ENCODE peak calls at places on chromosomes 11 and 22, in seven cellular contexts. M is left ventricle myocardium inferior, A is ovary, L is NB4, Z is BJ, E is natural killer cell, H is MCF 10A. P is an unnamed sample.

GRCh38 chr11:119222891-119223290 is 16.8 kb downstream of the CBL start:
- DNase-seq in M (no peak), A (no peak), L (no peak), Z (no peak), E (no peak), H (no peak), P (no peak)

GRCh38 chr11:35227551-35228341 is 88.8 kb downstream of the CD44 start:
- DNase-seq in M (no peak), A (no peak), L (peak), Z (no peak), E (no peak), H (no peak), P (no peak)

GRCh38 chr22:35327690-35328471 is 28.2 kb downstream of the TOM1 start:
- DNase-seq in M (no peak), A (no peak), L (no peak), Z (no peak), E (no peak), H (no peak), P (no peak)

GRCh38 chr22:29263791-29264216 is 4.0 kb downstream of the RHBDD3 start:
- DNase-seq in M (no peak), A (no peak), L (no peak), Z (no peak), E (no peak), H (no peak), P (no peak)

GRCh38 chr22:25650834-25651233 is 86.4 kb downstream of the GRK3 start:
- DNase-seq in M (no peak), A (no peak), L (peak), Z (no peak), E (no peak), H (no peak), P (no peak)

GRCh38 chr11:35223429-35223828 is 84.5 kb downstream of the CD44 start:
- DNase-seq in M (no peak), A (no peak), L (no peak), Z (peak), E (no peak), H (no peak), P (no peak)

GRCh38 chr11:95977534-95978174 is 53.7 kb upstream of the MTMR2 start:
- DNase-seq in M (no peak), A (no peak), L (no peak), Z (no peak), E (no peak), H (peak), P (no peak)

GRCh38 chr11:134486704-134487103 is 74.7 kb upstream of the B3GAT1 start:
- DNase-seq in M (no peak), A (no peak), L (no peak), Z (no peak), E (no peak), H (no peak), P (no peak)

GRCh38 chr22:32588063-32588462 is 113.5 kb downstream of the FBXO7 start:
- DNase-seq in M (no peak), A (no peak), L (no peak), Z (no peak), E (no peak), H (no peak), P (no peak)

GRCh38 chr11:119422505-119423416 is at the start of gene THY1:
- DNase-seq in M (no peak), A (no peak), L (no peak), Z (no peak), E (no peak), H (no peak), P (no peak)

GRCh38 chr22:31970490-31971444 is 26.4 kb downstream of the YWHAH start:
- DNase-seq in M (peak), A (peak), L (peak), Z (no peak), E (peak), H (peak), P (peak)

GRCh38 chr11:69239320-69240040 is 54.5 kb upstream of the MYEOV start:
- DNase-seq in M (no peak), A (no peak), L (no peak), Z (no peak), E (no peak), H (no peak), P (no peak)

GRCh38 chr11:134024420-134025085 is 44.3 kb upstream of the JAM3 start:
- DNase-seq in M (no peak), A (no peak), L (no peak), Z (no peak), E (no peak), H (peak), P (no peak)

GRCh38 chr11:112588252-112588668 is 327.6 kb upstream of the PLET1 start:
- DNase-seq in M (peak), A (peak), L (peak), Z (peak), E (no peak), H (peak), P (no peak)

GRCh38 chr11:2932850-2933251 is 3.6 kb upstream of the PHLDA2 start:
- DNase-seq in M (no peak), A (no peak), L (peak), Z (no peak), E (peak), H (peak), P (no peak)

GRCh38 chr11:14519692-14520085 is 497 bp downstream of the PSMA1 start:
- DNase-seq in M (no peak), A (no peak), L (no peak), Z (no peak), E (no peak), H (no peak), P (no peak)

GRCh38 chr11:133981156-133981555 is 24.4 kb upstream of the IGSF9B start:
- DNase-seq in M (peak), A (no peak), L (no peak), Z (no peak), E (no peak), H (no peak), P (no peak)

GRCh38 chr11:118614511-118614910 is 7.1 kb downstream of the PHLDB1 start:
- DNase-seq in M (no peak), A (no peak), L (no peak), Z (no peak), E (no peak), H (no peak), P (no peak)

GRCh38 chr11:124867700-124868099 is 2.5 kb downstream of the ROBO3 start:
- DNase-seq in M (no peak), A (no peak), L (peak), Z (no peak), E (no peak), H (peak), P (no peak)

GRCh38 chr11:120178441-120179070 is 32.3 kb upstream of the OAF start:
- DNase-seq in M (no peak), A (no peak), L (no peak), Z (no peak), E (peak), H (no peak), P (no peak)

GRCh38 chr22:36422287-36423014 is 34.7 kb upstream of the MYH9 start:
- DNase-seq in M (no peak), A (no peak), L (peak), Z (no peak), E (no peak), H (no peak), P (no peak)

GRCh38 chr22:38570841-38571364 is 920 bp upstream of the DMC1 start:
- DNase-seq in M (peak), A (no peak), L (peak), Z (no peak), E (peak), H (peak), P (no peak)

GRCh38 chr11:107731911-107732310 is 20.1 kb upstream of the SLN start:
- DNase-seq in M (no peak), A (no peak), L (no peak), Z (no peak), E (no peak), H (no peak), P (no peak)

GRCh38 chr11:119432484-119433368 is 9.8 kb upstream of the THY1 start:
- DNase-seq in M (no peak), A (peak), L (no peak), Z (peak), E (no peak), H (peak), P (no peak)

GRCh38 chr11:64553554-64554201 is 37.3 kb upstream of the SLC22A12 start:
- DNase-seq in M (peak), A (peak), L (peak), Z (no peak), E (peak), H (peak), P (peak)

GRCh38 chr22:39514373-39514973 is 5.9 kb upstream of the ATF4 start:
- DNase-seq in M (peak), A (peak), L (peak), Z (no peak), E (peak), H (peak), P (peak)

DNA sequence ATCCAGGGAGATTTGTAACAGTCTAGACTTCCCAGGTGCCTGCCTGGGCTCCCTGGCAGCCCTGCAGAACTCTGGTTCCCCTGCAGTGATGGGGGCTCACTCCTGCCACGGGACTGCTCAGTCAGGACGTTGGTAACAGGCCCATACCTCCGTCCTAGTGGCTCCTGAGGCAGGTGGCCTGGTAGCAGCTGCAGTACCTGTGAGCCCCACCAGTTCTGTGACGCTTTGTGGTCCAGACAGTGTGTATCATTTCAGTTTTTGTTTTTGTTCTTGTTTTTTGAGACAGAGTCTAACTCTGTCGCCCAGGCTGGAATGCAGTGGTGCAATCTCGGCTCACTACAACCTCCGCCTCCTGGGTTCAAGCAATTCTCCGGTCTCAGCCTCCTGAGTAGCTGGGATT is 27.8 kb downstream of the POLR3H start:
- DNase-seq in M (no peak), A (no peak), L (no peak), Z (no peak), E (no peak), H (no peak), P (no peak)
- TF ChIP-seq CTCF in M (no peak), A (no peak), L (no peak), Z (no peak), E (no peak), H (no peak), P (no peak)

GRCh38 chr11:45683285-45684058 is 18.1 kb upstream of the CHST1 start:
- DNase-seq in M (no peak), A (no peak), L (no peak), Z (no peak), E (no peak), H (no peak), P (no peak)

GRCh38 chr11:45687836-45688235 is 22.4 kb upstream of the CHST1 start:
- DNase-seq in M (no peak), A (no peak), L (no peak), Z (no peak), E (no peak), H (no peak), P (no peak)

GRCh38 chr11:45685976-45686375 is 20.6 kb upstream of the CHST1 start:
- DNase-seq in M (no peak), A (no peak), L (no peak), Z (no peak), E (no peak), H (no peak), P (no peak)

GRCh38 chr11:45688472-45689033 is 23.1 kb upstream of the CHST1 start:
- DNase-seq in M (no peak), A (no peak), L (no peak), Z (no peak), E (no peak), H (no peak), P (no peak)

DNA sequence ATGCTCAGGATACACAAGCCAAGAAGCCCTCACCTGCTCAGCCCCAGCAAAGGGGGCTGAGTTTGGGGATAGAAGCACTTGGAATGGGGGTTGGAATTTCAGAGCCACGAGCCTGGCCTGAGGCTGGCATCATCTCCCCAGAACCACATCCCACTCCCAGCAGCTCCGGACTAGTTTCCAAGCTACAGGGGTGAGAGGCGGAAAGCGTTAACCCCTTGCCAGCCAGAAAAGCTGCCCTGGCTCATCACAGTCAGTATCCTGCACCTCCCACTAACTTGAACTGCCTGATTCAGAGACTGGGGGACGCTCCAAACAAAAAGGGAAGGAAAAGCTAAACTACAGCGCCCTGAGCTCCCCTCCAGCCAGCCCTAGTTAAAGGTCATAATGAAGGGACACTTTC is 19.0 kb upstream of the CHST1 start:
- DNase-seq in M (no peak), A (no peak), L (no peak), Z (no peak), E (no peak), H (no peak), P (no peak)
- TF ChIP-seq CTCF in M (no peak), A (no peak), L (no peak), Z (no peak), E (no peak), H (no peak), P (no peak)

GRCh38 chr11:12693485-12694181 is 19.4 kb downstream of the TEAD1 start:
- DNase-seq in M (peak), A (peak), L (peak), Z (peak), E (no peak), H (peak), P (no peak)
- TF ChIP-seq CTCF in M (no peak), A (no peak), L (no peak), Z (no peak), E (no peak), H (no peak), P (no peak)

DNA sequence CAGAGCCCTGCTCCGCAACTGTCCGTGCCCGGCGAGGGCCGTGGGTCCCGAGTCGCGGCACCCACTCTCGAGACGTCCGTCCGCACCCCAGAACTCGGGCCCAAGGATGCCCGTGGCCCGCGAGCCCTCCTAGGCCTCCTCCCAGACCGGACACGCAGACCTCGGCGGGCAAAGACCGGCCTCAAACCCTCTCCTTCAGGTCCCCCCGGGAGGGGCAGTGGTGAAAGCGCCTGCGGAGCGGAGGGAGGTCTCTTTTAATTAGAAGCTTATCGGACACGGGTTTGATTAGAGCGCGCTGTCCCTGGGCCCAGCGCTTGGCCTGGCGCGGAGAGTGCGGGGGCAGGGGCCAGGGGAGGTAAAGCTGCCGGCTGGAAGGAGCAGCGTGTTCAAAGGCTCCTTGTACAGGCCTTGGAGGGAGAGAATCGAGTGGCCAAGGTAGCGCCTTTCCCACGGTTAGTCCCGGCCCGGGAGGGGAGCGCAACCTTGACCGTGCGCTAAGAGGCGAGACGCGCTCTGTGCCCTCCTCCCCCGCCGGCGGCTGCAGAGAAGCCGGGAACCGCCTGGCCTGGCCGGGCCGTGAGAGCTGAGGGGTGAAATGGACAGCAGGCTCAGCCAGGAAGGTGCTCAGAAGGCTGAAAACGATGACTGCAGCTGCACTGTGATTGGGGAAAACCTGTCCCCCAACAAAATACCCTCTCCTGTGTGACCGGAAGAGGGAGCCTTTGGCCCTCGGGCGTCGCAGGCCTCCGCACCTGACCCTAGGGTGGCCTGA is 4.6 kb downstream of the WT1 start:
- DNase-seq in M (no peak), A (peak), L (no peak), Z (no peak), E (no peak), H (no peak), P (no peak)
- TF ChIP-seq CTCF in M (peak), A (peak), L (no peak), Z (no peak), E (no peak), H (no peak), P (no peak)

DNA sequence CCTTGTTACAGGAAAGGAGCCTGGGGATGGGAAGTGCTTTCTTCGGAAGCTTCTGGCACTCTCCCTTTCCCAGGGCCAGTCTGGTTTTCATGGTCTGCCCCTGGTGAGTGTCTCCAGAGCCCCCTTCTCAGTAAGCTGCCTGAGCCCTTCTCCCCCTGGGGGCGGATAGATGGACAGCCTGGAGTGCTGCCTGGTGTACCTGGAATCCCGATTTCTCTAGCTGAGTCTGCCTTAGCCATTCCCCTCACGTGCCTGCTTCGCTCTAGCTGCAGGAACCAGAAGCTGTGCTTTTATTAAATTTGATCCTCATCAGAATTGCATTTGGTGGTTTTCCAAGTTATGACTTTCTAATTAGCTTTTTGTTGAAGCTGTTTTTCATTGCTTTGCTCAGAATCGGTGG is 152.9 kb upstream of the NAV2 start:
- DNase-seq in M (no peak), A (no peak), L (no peak), Z (no peak), E (no peak), H (no peak), P (no peak)
- TF ChIP-seq CTCF in M (no peak), A (no peak), L (no peak), Z (no peak), E (no peak), H (no peak), P (no peak)

DNA sequence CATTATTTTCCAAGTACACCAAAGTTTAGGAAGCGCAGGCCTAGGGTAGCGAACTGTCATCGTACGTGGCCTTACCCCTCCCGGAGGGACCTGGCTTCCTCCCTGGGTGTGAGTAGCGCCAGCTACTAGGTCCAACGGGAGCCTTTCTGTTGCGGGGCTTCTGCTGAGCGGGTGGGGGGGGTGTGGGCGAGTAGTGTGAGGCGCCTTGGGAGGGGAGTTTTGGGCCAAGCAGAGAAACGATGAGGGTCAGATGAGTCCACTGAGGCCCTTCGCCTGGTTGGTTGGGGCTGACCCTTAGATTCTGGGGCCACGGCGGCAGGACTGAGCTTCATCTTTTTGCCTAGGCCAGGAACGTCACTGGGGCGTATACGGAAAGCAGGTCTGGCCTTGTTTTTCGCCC is 868 bp downstream of the TEF start:
- DNase-seq in M (no peak), A (no peak), L (no peak), Z (no peak), E (no peak), H (no peak), P (no peak)
- TF ChIP-seq CTCF in M (no peak), A (no peak), L (no peak), Z (no peak), E (no peak), H (no peak), P (no peak)